ENCODE peak calls at places on chromosome 2, in nine cellular contexts. One of them, this sample, is unnamed.

GRCh38 chr2:189116059-189116458 is 63.5 kb downstream of the COL5A2 start:
- DNase-seq in AG10803: no peak
- DNase-seq in spleen: no peak
- DNase-seq in heart right ventricle: no peak
- DNase-seq in tibial artery: no peak
- DNase-seq in fibroblast of mammary gland: peak; percentile 41
- DNase-seq in ascending aorta: no peak
- DNase-seq in DND-41: no peak
- DNase-seq in transverse colon: no peak
- DNase-seq in this sample: no peak

GRCh38 chr2:197113221-197113831 is 186.8 kb upstream of the PGAP1 start:
- DNase-seq in tibial artery: no peak
- DNase-seq in fibroblast of mammary gland: peak; percentile 55
- DNase-seq in ascending aorta: no peak
- DNase-seq in transverse colon: no peak
- DNase-seq in heart right ventricle: no peak
- DNase-seq in AG10803: peak; percentile 42
- DNase-seq in DND-41: no peak
- DNase-seq in spleen: no peak
- DNase-seq in this sample: peak; percentile 61

GRCh38 chr2:141611143-141611571 is 519.7 kb downstream of the LRP1B start:
- DNase-seq in heart right ventricle: no peak
- DNase-seq in fibroblast of mammary gland: no peak
- DNase-seq in DND-41: no peak
- DNase-seq in transverse colon: no peak
- DNase-seq in AG10803: no peak
- DNase-seq in tibial artery: no peak
- DNase-seq in spleen: no peak
- DNase-seq in ascending aorta: no peak
- DNase-seq in this sample: peak; percentile 5

GRCh38 chr2:129296401-129297343 is 682.8 kb upstream of the RAB6C start:
- DNase-seq in ascending aorta: no peak
- DNase-seq in tibial artery: no peak
- DNase-seq in spleen: no peak
- DNase-seq in fibroblast of mammary gland: no peak
- DNase-seq in AG10803: no peak
- DNase-seq in transverse colon: no peak
- DNase-seq in DND-41: no peak
- DNase-seq in heart right ventricle: no peak
- DNase-seq in this sample: peak; percentile 2

GRCh38 chr2:146940016-146940685 is 904.7 kb upstream of the ACVR2A start:
- DNase-seq in AG10803: peak; percentile 88
- DNase-seq in tibial artery: no peak
- DNase-seq in spleen: no peak
- DNase-seq in ascending aorta: no peak
- DNase-seq in transverse colon: no peak
- DNase-seq in fibroblast of mammary gland: peak; percentile 76
- DNase-seq in DND-41: no peak
- DNase-seq in heart right ventricle: no peak
- DNase-seq in this sample: peak; percentile 22

GRCh38 chr2:96648306-96648705 is 5.7 kb downstream of the FER1L5 start:
- DNase-seq in tibial artery: no peak
- DNase-seq in ascending aorta: no peak
- DNase-seq in fibroblast of mammary gland: no peak
- DNase-seq in spleen: no peak
- DNase-seq in transverse colon: no peak
- DNase-seq in heart right ventricle: no peak
- DNase-seq in AG10803: no peak
- DNase-seq in DND-41: no peak
- DNase-seq in this sample: no peak

GRCh38 chr2:127932199-127932877 is 46.6 kb upstream of the AMMECR1L start:
- DNase-seq in AG10803: peak; percentile 72
- DNase-seq in ascending aorta: no peak
- DNase-seq in DND-41: no peak
- DNase-seq in tibial artery: no peak
- DNase-seq in fibroblast of mammary gland: peak; percentile 93
- DNase-seq in heart right ventricle: no peak
- DNase-seq in spleen: no peak
- DNase-seq in transverse colon: no peak
- DNase-seq in this sample: peak; percentile 76

GRCh38 chr2:203225423-203226039 is 13.3 kb upstream of the CYP20A1 start:
- DNase-seq in transverse colon: no peak
- DNase-seq in ascending aorta: no peak
- DNase-seq in spleen: peak; percentile 48
- DNase-seq in AG10803: peak; percentile 4
- DNase-seq in DND-41: peak; percentile 46
- DNase-seq in heart right ventricle: no peak
- DNase-seq in fibroblast of mammary gland: peak; percentile 21
- DNase-seq in tibial artery: no peak
- DNase-seq in this sample: peak; percentile 41

GRCh38 chr2:176123847-176124273 is 1.3 kb downstream of the HOXD9 start:
- DNase-seq in DND-41: no peak
- DNase-seq in heart right ventricle: no peak
- DNase-seq in ascending aorta: no peak
- DNase-seq in AG10803: no peak
- DNase-seq in fibroblast of mammary gland: no peak
- DNase-seq in spleen: peak; percentile 55
- DNase-seq in transverse colon: no peak
- DNase-seq in tibial artery: no peak
- DNase-seq in this sample: no peak

GRCh38 chr2:176124358-176125214 is 2.1 kb downstream of the HOXD9 start:
- DNase-seq in ascending aorta: peak; percentile 62
- DNase-seq in fibroblast of mammary gland: no peak
- DNase-seq in tibial artery: no peak
- DNase-seq in DND-41: no peak
- DNase-seq in heart right ventricle: no peak
- DNase-seq in transverse colon: no peak
- DNase-seq in AG10803: no peak
- DNase-seq in spleen: peak; percentile 69
- DNase-seq in this sample: no peak

GRCh38 chr2:176126929-176127768 is 2.4 kb upstream of the HOXD8 start:
- DNase-seq in DND-41: peak; percentile 59
- DNase-seq in ascending aorta: peak; percentile 81
- DNase-seq in heart right ventricle: peak; percentile 39
- DNase-seq in AG10803: peak; percentile 78
- DNase-seq in tibial artery: no peak
- DNase-seq in transverse colon: peak; percentile 79
- DNase-seq in fibroblast of mammary gland: peak; percentile 76
- DNase-seq in spleen: no peak
- DNase-seq in this sample: peak; percentile 67

GRCh38 chr2:176123483-176123843 is 944 bp downstream of the HOXD9 start:
- DNase-seq in fibroblast of mammary gland: no peak
- DNase-seq in AG10803: no peak
- DNase-seq in ascending aorta: no peak
- DNase-seq in spleen: no peak
- DNase-seq in tibial artery: no peak
- DNase-seq in transverse colon: no peak
- DNase-seq in heart right ventricle: no peak
- DNase-seq in DND-41: no peak
- DNase-seq in this sample: no peak

DNA sequence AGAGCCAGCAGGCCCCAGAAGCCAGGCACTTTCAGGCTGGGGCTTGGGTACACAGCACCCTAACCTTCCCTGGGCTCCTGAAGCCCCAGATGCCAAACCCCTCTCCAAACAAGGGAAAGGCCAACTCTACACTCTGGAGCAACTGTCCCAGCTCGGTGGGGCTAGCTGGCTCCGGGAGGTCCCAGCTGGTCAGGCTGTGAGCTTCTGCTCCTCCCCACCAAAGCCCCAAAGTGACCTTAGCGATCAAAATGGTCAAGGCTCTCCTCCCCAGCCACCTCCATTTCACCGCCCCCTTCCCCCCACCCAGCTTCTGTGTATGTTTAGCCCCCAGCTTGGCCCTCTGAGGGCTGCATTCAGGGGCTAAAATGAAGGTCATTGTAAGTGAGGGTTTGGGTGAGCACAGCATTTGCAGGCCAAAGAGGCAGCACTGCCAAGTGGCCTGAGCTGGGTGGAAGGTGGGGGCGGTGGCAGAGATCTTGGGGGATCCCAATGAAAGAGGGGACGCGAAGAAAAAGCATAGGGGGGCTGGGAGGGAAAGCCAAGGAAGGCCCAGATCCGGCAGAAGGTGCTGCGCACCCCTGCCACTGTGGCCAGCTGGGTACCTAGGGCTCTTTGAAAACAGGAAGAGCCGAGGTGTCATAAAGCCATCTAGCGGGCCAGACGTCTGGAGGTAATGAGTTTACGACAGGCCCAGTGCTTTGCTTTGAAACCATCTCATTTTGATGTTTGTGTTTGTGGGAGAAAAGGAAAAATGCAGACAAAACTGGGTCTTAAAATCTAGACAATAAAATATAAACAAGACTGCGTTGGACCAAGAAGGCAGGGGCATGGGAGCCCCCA is 2.9 kb downstream of the HOXD9 start:
- DNase-seq in AG10803: no peak
- DNase-seq in spleen: peak; percentile 58
- DNase-seq in DND-41: no peak
- DNase-seq in ascending aorta: peak; percentile 53
- DNase-seq in tibial artery: no peak
- DNase-seq in fibroblast of mammary gland: no peak
- DNase-seq in heart right ventricle: no peak
- DNase-seq in transverse colon: no peak
- DNase-seq in this sample: no peak
- H3K4me3 ChIP-seq in AG10803: no peak overlapping the region
- H3K4me3 ChIP-seq in spleen: no peak overlapping the region
- H3K4me3 ChIP-seq in DND-41: no peak overlapping the region
- H3K4me3 ChIP-seq in ascending aorta: no peak overlapping the region
- H3K4me3 ChIP-seq in tibial artery: no peak overlapping the region
- H3K4me3 ChIP-seq in fibroblast of mammary gland: no peak overlapping the region
- H3K4me3 ChIP-seq in heart right ventricle: no peak overlapping the region
- H3K4me3 ChIP-seq in transverse colon: no peak overlapping the region
- H3K4me3 ChIP-seq in this sample: no peak overlapping the region

GRCh38 chr2:2919574-2920365 is 457.8 kb downstream of the EIPR1 start:
- DNase-seq in tibial artery: peak; percentile 17
- DNase-seq in fibroblast of mammary gland: no peak
- DNase-seq in transverse colon: no peak
- DNase-seq in DND-41: no peak
- DNase-seq in heart right ventricle: no peak
- DNase-seq in spleen: no peak
- DNase-seq in ascending aorta: no peak
- DNase-seq in AG10803: no peak
- DNase-seq in this sample: no peak
- TF ChIP-seq CTCF in tibial artery: no peak
- TF ChIP-seq CTCF in fibroblast of mammary gland: no peak
- TF ChIP-seq CTCF in transverse colon: no peak
- TF ChIP-seq CTCF in DND-41: no peak
- TF ChIP-seq CTCF in heart right ventricle: no peak
- TF ChIP-seq CTCF in spleen: no peak
- TF ChIP-seq CTCF in ascending aorta: no peak
- TF ChIP-seq CTCF in AG10803: no peak
- TF ChIP-seq CTCF in this sample: no peak

DNA sequence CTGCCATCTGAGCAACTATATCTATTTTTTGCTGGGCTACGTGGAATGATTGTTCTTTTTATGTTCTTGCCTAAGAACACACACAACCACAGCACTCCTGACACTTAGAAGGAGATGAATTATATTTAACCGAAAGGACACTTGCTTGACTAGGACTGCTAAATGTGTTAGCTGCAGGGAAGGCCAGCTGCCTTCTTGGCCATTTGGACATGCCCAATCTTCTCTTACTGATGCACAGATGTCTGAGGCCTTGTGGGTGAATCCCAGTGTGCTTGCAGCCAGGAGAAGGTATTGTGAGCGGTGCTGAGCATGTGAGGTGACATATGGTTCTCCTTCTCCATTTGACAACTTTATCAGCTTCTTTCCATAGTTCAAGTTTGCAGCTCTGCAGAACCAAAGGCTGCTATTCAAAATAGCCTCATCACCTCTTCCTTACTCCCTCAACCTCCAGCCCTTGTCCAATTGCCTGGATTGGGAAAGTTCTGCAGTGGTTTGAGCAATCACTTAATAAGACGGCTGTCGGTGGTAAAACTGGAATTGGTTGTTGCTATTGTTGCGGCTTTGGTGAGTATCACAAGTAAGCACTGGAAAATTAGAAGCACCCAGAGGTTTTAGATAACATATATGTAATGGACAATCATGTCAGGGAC is 1113.3 kb downstream of the TSN start:
- DNase-seq in spleen: no peak
- DNase-seq in DND-41: no peak
- DNase-seq in AG10803: no peak
- DNase-seq in transverse colon: no peak
- DNase-seq in fibroblast of mammary gland: no peak
- DNase-seq in heart right ventricle: no peak
- DNase-seq in ascending aorta: no peak
- DNase-seq in tibial artery: no peak
- DNase-seq in this sample: no peak
- H3K4me3 ChIP-seq in spleen: no peak overlapping the region
- H3K4me3 ChIP-seq in DND-41: no peak overlapping the region
- H3K4me3 ChIP-seq in AG10803: no peak overlapping the region
- H3K4me3 ChIP-seq in transverse colon: no peak overlapping the region
- H3K4me3 ChIP-seq in fibroblast of mammary gland: no peak overlapping the region
- H3K4me3 ChIP-seq in heart right ventricle: no peak overlapping the region
- H3K4me3 ChIP-seq in ascending aorta: no peak overlapping the region
- H3K4me3 ChIP-seq in tibial artery: no peak overlapping the region
- H3K4me3 ChIP-seq in this sample: no peak overlapping the region

GRCh38 chr2:223943561-223944008 is 1.6 kb downstream of the WDFY1 start:
- DNase-seq in fibroblast of mammary gland: peak; percentile 59
- DNase-seq in heart right ventricle: no peak
- DNase-seq in DND-41: no peak
- DNase-seq in ascending aorta: no peak
- DNase-seq in AG10803: peak; percentile 58
- DNase-seq in tibial artery: no peak
- DNase-seq in spleen: no peak
- DNase-seq in transverse colon: peak; percentile 79
- DNase-seq in this sample: peak; percentile 77

GRCh38 chr2:223941579-223942277 is 3.4 kb downstream of the WDFY1 start:
- DNase-seq in transverse colon: peak; percentile 37
- DNase-seq in spleen: no peak
- DNase-seq in DND-41: no peak
- DNase-seq in heart right ventricle: no peak
- DNase-seq in ascending aorta: no peak
- DNase-seq in tibial artery: no peak
- DNase-seq in AG10803: peak; percentile 91
- DNase-seq in fibroblast of mammary gland: peak; percentile 88
- DNase-seq in this sample: peak; percentile 90

GRCh38 chr2:223944704-223945531 is at the start of gene WDFY1:
- DNase-seq in transverse colon: peak; percentile 92
- DNase-seq in DND-41: peak; percentile 83
- DNase-seq in heart right ventricle: peak; percentile 91
- DNase-seq in tibial artery: peak; percentile 93
- DNase-seq in ascending aorta: peak; percentile 94
- DNase-seq in spleen: peak; percentile 98
- DNase-seq in fibroblast of mammary gland: peak; percentile 78
- DNase-seq in AG10803: peak; percentile 89
- DNase-seq in this sample: peak; percentile 86

GRCh38 chr2:223944166-223944703 is 900 bp downstream of the WDFY1 start:
- DNase-seq in spleen: peak; percentile 87
- DNase-seq in heart right ventricle: peak; percentile 49
- DNase-seq in tibial artery: peak; percentile 74
- DNase-seq in AG10803: no peak
- DNase-seq in ascending aorta: peak; percentile 70
- DNase-seq in fibroblast of mammary gland: no peak
- DNase-seq in DND-41: no peak
- DNase-seq in transverse colon: peak; percentile 51
- DNase-seq in this sample: no peak

DNA sequence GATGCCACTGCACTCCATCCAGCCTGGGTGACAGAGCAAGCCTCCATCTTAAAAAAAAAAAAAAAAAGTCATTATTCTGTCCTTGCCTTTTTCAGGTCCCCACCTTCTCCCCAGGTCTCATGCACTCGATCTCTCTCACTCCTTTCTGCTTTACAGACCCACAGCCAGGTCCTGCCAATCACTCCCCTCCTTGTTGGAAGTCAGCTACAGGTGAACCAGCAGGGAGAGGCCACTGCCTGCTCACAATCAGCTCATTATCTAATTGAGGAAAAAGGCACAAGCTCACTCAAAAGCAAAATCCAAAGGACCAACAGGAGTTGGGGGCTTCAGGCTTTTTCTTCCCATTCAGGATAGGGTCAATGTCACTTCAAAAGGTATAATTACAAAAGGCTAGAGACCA is 2.0 kb downstream of the WDFY1 start:
- DNase-seq in DND-41: no peak
- DNase-seq in tibial artery: no peak
- DNase-seq in spleen: no peak
- DNase-seq in ascending aorta: no peak
- DNase-seq in transverse colon: no peak
- DNase-seq in AG10803: no peak
- DNase-seq in heart right ventricle: no peak
- DNase-seq in fibroblast of mammary gland: no peak
- DNase-seq in this sample: no peak
- TF ChIP-seq CTCF in DND-41: no peak
- TF ChIP-seq CTCF in tibial artery: no peak
- TF ChIP-seq CTCF in spleen: no peak
- TF ChIP-seq CTCF in ascending aorta: no peak
- TF ChIP-seq CTCF in transverse colon: no peak
- TF ChIP-seq CTCF in AG10803: no peak
- TF ChIP-seq CTCF in heart right ventricle: no peak
- TF ChIP-seq CTCF in fibroblast of mammary gland: no peak
- TF ChIP-seq CTCF in this sample: no peak

This sample was measured in cardiac fibroblast.